ENCODE peak calls at places on chromosomes 13 and 19, in nine cellular contexts. U is fibroblast of lung, I is tibial artery, T is right atrium auricular region, Y is esophagus squamous epithelium, L is body of pancreas, A is transverse colon, M is uterus, Z is gastrocnemius medialis. O is an unnamed sample.

GRCh38 chr19:18504886-18505610 is 16.8 kb downstream of the ELL start:
- DNase-seq in U (no peak), I (no peak), T (no peak), Y (no peak), L (no peak), A (peak), M (no peak), Z (no peak), O (peak)

GRCh38 chr13:75788494-75788991 is 152.4 kb downstream of the LMO7 start:
- DNase-seq in U (peak), I (no peak), T (no peak), Y (no peak), L (no peak), A (peak), M (no peak), Z (peak), O (no peak)

GRCh38 chr13:64774915-64775314 is 2455.2 kb downstream of the PCDH9 start:
- DNase-seq in U (no peak), I (no peak), T (no peak), Y (no peak), L (no peak), A (no peak), M (no peak), Z (no peak), O (no peak)

GRCh38 chr13:70339738-70340137 is 231.5 kb upstream of the KLHL1 start:
- DNase-seq in U (no peak), I (no peak), T (no peak), Y (no peak), L (peak), A (no peak), M (no peak), Z (no peak), O (peak)

GRCh38 chr13:44403720-44404063 is 30.1 kb downstream of the SERP2 start:
- DNase-seq in U (no peak), I (no peak), T (no peak), Y (no peak), L (no peak), A (no peak), M (no peak), Z (no peak), O (no peak)

GRCh38 chr19:53865918-53866696 is 1.6 kb upstream of the MYADM start:
- DNase-seq in U (peak), I (peak), T (peak), Y (no peak), L (peak), A (peak), M (peak), Z (peak), O (no peak)

GRCh38 chr19:993831-994393 is 6.3 kb upstream of the GRIN3B start:
- DNase-seq in U (no peak), I (no peak), T (no peak), Y (no peak), L (no peak), A (no peak), M (no peak), Z (no peak), O (no peak)

GRCh38 chr19:31913103-31913710 is 432.2 kb upstream of the ZNF507 start:
- DNase-seq in U (no peak), I (no peak), T (no peak), Y (no peak), L (no peak), A (no peak), M (no peak), Z (no peak), O (no peak)

GRCh38 chr13:94481966-94482365 is 2.5 kb upstream of the DCT start:
- DNase-seq in U (peak), I (no peak), T (peak), Y (no peak), L (peak), A (no peak), M (no peak), Z (peak), O (peak)

DNA sequence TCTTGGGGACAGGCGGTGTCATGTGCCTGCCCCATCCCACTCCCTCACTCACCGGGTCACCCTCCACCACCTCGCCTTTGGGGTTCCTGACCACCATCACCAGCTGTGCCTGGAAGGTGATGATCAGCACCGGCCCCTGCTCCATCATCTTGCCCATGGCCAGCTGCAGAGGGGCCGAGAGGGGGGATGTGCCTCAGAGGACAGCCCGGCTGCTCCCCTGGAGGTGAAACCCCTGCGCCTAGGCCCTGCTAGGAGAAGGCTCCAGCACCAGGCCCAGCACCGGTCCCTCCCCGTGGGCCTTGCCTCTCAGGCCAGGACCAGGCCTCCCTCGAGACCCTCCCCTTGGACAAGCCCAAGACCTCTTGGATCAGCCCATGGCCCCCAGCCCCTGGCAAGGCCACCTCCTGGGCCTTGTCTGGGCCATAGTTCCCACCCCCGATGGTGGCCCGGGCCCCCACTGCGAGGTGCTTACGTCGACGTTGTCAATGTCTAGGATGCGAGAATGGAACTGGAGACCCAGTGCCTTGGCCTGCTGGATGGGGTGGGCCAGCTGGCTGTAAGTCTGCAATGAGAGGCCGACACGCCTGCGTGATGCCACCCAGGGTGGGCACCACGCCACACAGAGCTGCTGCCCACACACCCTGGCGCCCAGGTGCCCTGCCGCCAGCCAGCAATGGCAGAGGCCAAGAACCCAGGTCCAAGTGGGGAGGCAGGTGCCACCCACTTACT is 1.8 kb upstream of the CTXN1 start:
- DNase-seq in U (no peak), I (peak), T (no peak), Y (no peak), L (no peak), A (no peak), M (peak), Z (no peak), O (no peak)
- H3K27ac ChIP-seq in U (peak), I (peak), T (peak), Y (peak), L (peak), A (peak), M (peak), Z (peak), O (peak)

GRCh38 chr19:49487277-49488045 is at the start of gene RPL13A:
- DNase-seq in U (peak), I (peak), T (peak), Y (peak), L (peak), A (peak), M (peak), Z (peak), O (peak)
- TF ChIP-seq CTCF in U (no peak), I (no peak), T (peak), Y (no peak), L (no peak), A (no peak), M (no peak), Z (no peak), O (no peak)

GRCh38 chr13:23771966-23772365 is 117.2 kb downstream of the MIPEP start:
- DNase-seq in U (peak), I (no peak), T (no peak), Y (no peak), L (no peak), A (no peak), M (no peak), Z (no peak), O (peak)
- H3K27ac ChIP-seq in U (no peak), I (no peak), T (no peak), Y (peak), L (no peak), A (no peak), M (no peak), Z (no peak), O (peak)

DNA sequence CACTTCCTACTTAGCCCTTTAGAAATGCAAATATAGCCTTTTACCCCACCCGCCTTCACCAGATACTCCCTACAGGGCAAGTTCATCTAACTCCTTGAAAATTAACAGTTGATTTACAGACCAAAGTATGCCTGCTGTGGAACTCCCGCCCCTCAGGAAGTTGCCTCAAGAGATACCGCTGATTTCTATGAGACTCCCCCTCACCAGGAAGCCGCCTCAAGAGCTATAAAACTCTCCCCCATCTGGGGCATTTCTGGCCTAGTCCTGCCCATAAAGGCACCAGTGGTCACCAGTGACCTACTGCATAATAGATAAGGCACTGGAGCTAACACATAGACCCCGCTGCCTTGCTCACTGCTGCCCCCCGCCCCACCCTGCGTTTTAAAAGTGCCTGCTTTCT is 201.7 kb upstream of the UBL3 start:
- DNase-seq in U (no peak), I (no peak), T (no peak), Y (no peak), L (no peak), A (no peak), M (no peak), Z (no peak), O (no peak)
- TF ChIP-seq CTCF in U (no peak), I (no peak), T (no peak), Y (no peak), L (no peak), A (no peak), M (no peak), Z (no peak), O (no peak)

GRCh38 chr13:48019796-48020195 is 17.7 kb upstream of the NUDT15 start:
- DNase-seq in U (no peak), I (no peak), T (no peak), Y (no peak), L (no peak), A (no peak), M (no peak), Z (no peak), O (no peak)
- H3K27ac ChIP-seq in U (no peak), I (no peak), T (no peak), Y (no peak), L (no peak), A (no peak), M (no peak), Z (no peak), O (no peak)

O was measured in foreskin keratinocyte.